ENCODE peak calls at places on chromosomes 12 and 14, in eight cellular contexts. C is astrocyte of the spinal cord; I is MCF 10A; W is ascending aorta; T is activated T-helper 1 cell treated with Interleukin-2 at 50 U/mL for 16 hours; U is endothelial cell of umbilical vein; P is T-helper 2 cell; M is effector memory CD8-positive, alpha-beta T cell. O is an unnamed sample.

GRCh38 chr12:21912318-21912717 is 28.9 kb downstream of the ABCC9 start:
- DNase-seq in I (peak; percentile 45), T (no peak), P (no peak), W (no peak), C (peak; percentile 29), M (no peak), U (no peak), O (no peak)

GRCh38 chr12:67469666-67470065 is 178.9 kb upstream of the DYRK2 start:
- DNase-seq in C (no peak), I (no peak), T (no peak), W (no peak), P (no peak), U (no peak), M (no peak), O (no peak)

GRCh38 chr14:54220122-54220691 is 176.6 kb upstream of the CDKN3 start:
- DNase-seq in C (no peak), I (no peak), M (no peak), U (peak; percentile 19), P (peak; percentile 11), T (no peak), W (no peak), O (no peak)

GRCh38 chr12:50402270-50403000 is 1.8 kb downstream of the LARP4 start:
- DNase-seq in U (peak; percentile 44), P (no peak), T (no peak), M (no peak), W (peak; percentile 12), C (no peak), I (no peak), O (no peak)

GRCh38 chr12:65791400-65791799 is 32.9 kb upstream of the HMGA2 start:
- DNase-seq in U (no peak), P (no peak), T (no peak), M (no peak), C (no peak), W (no peak), I (no peak), O (no peak)

GRCh38 chr14:104333903-104334811 is 195.8 kb downstream of the KIF26A start:
- DNase-seq in M (no peak), P (no peak), C (no peak), U (no peak), I (no peak), W (peak; percentile 51), T (no peak), O (no peak)

GRCh38 chr14:58298477-58298879 is at the start of gene ARID4A:
- DNase-seq in U (no peak), T (peak; percentile 75), C (no peak), P (no peak), M (peak; percentile 78), W (no peak), I (no peak), O (no peak)

GRCh38 chr12:97168804-97169203 is 261.7 kb downstream of the NEDD1 start:
- DNase-seq in M (no peak), W (no peak), U (no peak), P (no peak), T (no peak), C (no peak), I (no peak), O (no peak)

GRCh38 chr12:15209782-15210181 is 11.4 kb downstream of the RERG start:
- DNase-seq in P (no peak), C (peak; percentile 80), I (peak; percentile 79), T (no peak), W (no peak), M (no peak), U (no peak), O (no peak)

GRCh38 chr12:120583478-120584030 is 2.4 kb upstream of the POP5 start:
- DNase-seq in W (peak; percentile 81), I (peak; percentile 73), T (peak; percentile 66), C (peak; percentile 67), P (peak; percentile 70), U (peak; percentile 67), M (peak; percentile 74), O (peak; percentile 71)

GRCh38 chr12:45558353-45558752 is 171.2 kb upstream of the ARID2 start:
- DNase-seq in P (no peak), U (no peak), I (no peak), C (no peak), M (no peak), W (no peak), T (no peak), O (no peak)

GRCh38 chr12:9725471-9725870 is 7.4 kb downstream of the CLECL1 start:
- DNase-seq in I (peak; percentile 29), C (no peak), P (no peak), T (no peak), W (no peak), M (no peak), U (no peak), O (no peak)

GRCh38 chr14:99968931-99969330 is 96.3 kb upstream of the EVL start:
- DNase-seq in I (no peak), C (no peak), P (no peak), U (no peak), T (no peak), W (no peak), M (no peak), O (no peak)

GRCh38 chr14:100807979-100808734 is 17.8 kb upstream of the MEG3 start:
- DNase-seq in I (no peak), W (no peak), U (no peak), T (no peak), C (no peak), M (no peak), P (no peak), O (no peak)

GRCh38 chr12:79140711-79141110 is 276.1 kb downstream of the SYT1 start:
- DNase-seq in W (no peak), M (no peak), C (no peak), T (no peak), I (no peak), U (no peak), P (no peak), O (no peak)

GRCh38 chr12:75964150-75964549 is 67.4 kb downstream of the PHLDA1 start:
- DNase-seq in P (peak; percentile 31), T (no peak), C (no peak), M (no peak), I (no peak), W (no peak), U (no peak), O (no peak)

GRCh38 chr14:105477659-105478623 is 3.3 kb downstream of the CRIP2 start:
- DNase-seq in C (no peak), I (no peak), U (no peak), W (no peak), T (no peak), M (peak; percentile 66), P (peak; percentile 44), O (peak; percentile 74)

GRCh38 chr12:94151577-94151976 is 3.2 kb downstream of the PLXNC1 start:
- DNase-seq in C (no peak), U (no peak), W (no peak), I (no peak), M (no peak), P (no peak), T (no peak), O (no peak)

GRCh38 chr12:82411561-82412230 is 53.4 kb downstream of the METTL25 start:
- DNase-seq in W (no peak), M (no peak), P (no peak), U (no peak), I (peak; percentile 8), T (no peak), C (peak; percentile 9), O (no peak)

GRCh38 chr14:39593339-39593738 is 161.1 kb upstream of the FBXO33 start:
- DNase-seq in C (no peak), M (no peak), I (no peak), T (no peak), W (no peak), U (no peak), P (no peak), O (no peak)

GRCh38 chr12:131747276-131747675 is 36.4 kb downstream of the SFSWAP start:
- DNase-seq in I (no peak), C (no peak), W (no peak), T (no peak), U (no peak), M (no peak), P (no peak), O (no peak)

GRCh38 chr14:55734731-55735130 is 154.7 kb downstream of the KTN1 start:
- DNase-seq in W (no peak), U (no peak), T (no peak), M (no peak), I (no peak), P (no peak), C (no peak), O (no peak)

GRCh38 chr14:73988065-73988464 is 31.0 kb downstream of the ENTPD5 start:
- DNase-seq in M (no peak), T (no peak), U (no peak), P (no peak), C (no peak), I (no peak), W (no peak), O (no peak)

GRCh38 chr12:65673291-65673690 is 151.0 kb upstream of the HMGA2 start:
- DNase-seq in U (no peak), I (peak; percentile 57), T (no peak), C (no peak), W (no peak), M (no peak), P (no peak), O (no peak)

GRCh38 chr12:65082411-65082810 is 38.7 kb downstream of the WIF1 start:
- DNase-seq in W (no peak), U (no peak), M (no peak), C (no peak), T (no peak), I (no peak), P (no peak), O (no peak)

GRCh38 chr12:39852346-39852745 is 232.7 kb upstream of the ABCD2 start:
- DNase-seq in T (no peak), W (no peak), U (no peak), C (no peak), I (no peak), P (no peak), M (no peak), O (no peak)

GRCh38 chr12:13074396-13075113 is 28.9 kb downstream of the GSG1 start:
- DNase-seq in W (no peak), M (no peak), U (no peak), P (no peak), C (no peak), T (no peak), I (no peak), O (no peak)

GRCh38 chr12:71686658-71687025 is 760 bp downstream of the TMEM19 start:
- DNase-seq in C (no peak), M (no peak), W (no peak), T (no peak), I (peak; percentile 27), P (peak; percentile 33), U (no peak), O (no peak)

GRCh38 chr12:130715150-130715995 is 726 bp downstream of the RIMBP2 start:
- DNase-seq in U (no peak), T (no peak), P (no peak), W (no peak), C (no peak), M (no peak), I (no peak), O (no peak)

GRCh38 chr12:54211920-54212319 is 23.1 kb upstream of the SMUG1 start:
- DNase-seq in I (no peak), W (no peak), U (no peak), T (no peak), M (no peak), C (no peak), P (no peak), O (no peak)

GRCh38 chr12:54383041-54383609 is 1.4 kb downstream of the ZNF385A start:
- DNase-seq in M (no peak), P (no peak), I (peak; percentile 91), C (peak; percentile 79), U (peak; percentile 42), W (no peak), T (no peak), O (no peak)

GRCh38 chr12:113231275-113232231 is 10.3 kb downstream of the TPCN1 start:
- DNase-seq in I (peak; percentile 71), T (no peak), C (peak; percentile 79), U (peak; percentile 72), M (no peak), P (no peak), W (no peak), O (no peak)

GRCh38 chr14:99628832-99629618 is 15.9 kb upstream of the HHIPL1 start:
- DNase-seq in I (peak; percentile 67), P (peak; percentile 61), W (peak; percentile 82), U (peak; percentile 69), T (peak; percentile 25), C (peak; percentile 63), M (peak; percentile 58), O (peak; percentile 46)

GRCh38 chr14:39765676-39766075 is 333.4 kb upstream of the FBXO33 start:
- DNase-seq in U (no peak), I (no peak), M (no peak), W (no peak), T (no peak), C (no peak), P (no peak), O (no peak)

O was measured in central memory CD4-positive, alpha-beta T cell.